ENCODE peak calls at places on chromosome X, in seven cellular contexts. One of them, this sample, is unnamed.

GRCh38 chrX:153689654-153690465 is 2.1 kb downstream of the SLC6A8 start:
- DNase-seq in spleen: no peak
- DNase-seq in transverse colon: no peak
- DNase-seq in upper lobe of left lung: peak
- DNase-seq in breast epithelium: no peak
- DNase-seq in SK-N-SH: peak
- DNase-seq in K562: peak
- DNase-seq in this sample: peak

GRCh38 chrX:135477576-135477975 is 42.9 kb upstream of the INTS6L start:
- DNase-seq in SK-N-SH: peak
- DNase-seq in spleen: no peak
- DNase-seq in breast epithelium: peak
- DNase-seq in K562: peak
- DNase-seq in upper lobe of left lung: no peak
- DNase-seq in transverse colon: peak
- DNase-seq in this sample: peak

GRCh38 chrX:112818114-112819012 is 22.3 kb downstream of the AMOT start:
- DNase-seq in K562: no peak
- DNase-seq in transverse colon: no peak
- DNase-seq in SK-N-SH: no peak
- DNase-seq in spleen: no peak
- DNase-seq in upper lobe of left lung: no peak
- DNase-seq in breast epithelium: peak
- DNase-seq in this sample: no peak

GRCh38 chrX:106014119-106014775 is 24.3 kb downstream of the SERPINA7 start:
- DNase-seq in K562: no peak
- DNase-seq in breast epithelium: no peak
- DNase-seq in spleen: peak
- DNase-seq in transverse colon: no peak
- DNase-seq in SK-N-SH: no peak
- DNase-seq in upper lobe of left lung: peak
- DNase-seq in this sample: no peak

GRCh38 chrX:95764972-95765451 is 919.6 kb upstream of the DIAPH2 start:
- DNase-seq in K562: no peak
- DNase-seq in transverse colon: no peak
- DNase-seq in spleen: no peak
- DNase-seq in upper lobe of left lung: no peak
- DNase-seq in SK-N-SH: peak
- DNase-seq in breast epithelium: no peak
- DNase-seq in this sample: no peak

GRCh38 chrX:68995780-68996551 is 167.1 kb downstream of the EFNB1 start:
- DNase-seq in K562: no peak
- DNase-seq in breast epithelium: no peak
- DNase-seq in SK-N-SH: no peak
- DNase-seq in transverse colon: peak
- DNase-seq in upper lobe of left lung: peak
- DNase-seq in spleen: no peak
- DNase-seq in this sample: no peak

GRCh38 chrX:118520206-118520857 is 24.7 kb downstream of the DOCK11 start:
- DNase-seq in breast epithelium: no peak
- DNase-seq in transverse colon: no peak
- DNase-seq in SK-N-SH: no peak
- DNase-seq in K562: no peak
- DNase-seq in spleen: no peak
- DNase-seq in upper lobe of left lung: no peak
- DNase-seq in this sample: no peak

GRCh38 chrX:136525738-136526606 is 6.0 kb upstream of the VGLL1 start:
- DNase-seq in K562: no peak
- DNase-seq in upper lobe of left lung: no peak
- DNase-seq in breast epithelium: peak
- DNase-seq in SK-N-SH: no peak
- DNase-seq in transverse colon: peak
- DNase-seq in spleen: no peak
- DNase-seq in this sample: peak

GRCh38 chrX:43333543-43333942 is 322.6 kb upstream of the MAOA start:
- DNase-seq in spleen: no peak
- DNase-seq in K562: no peak
- DNase-seq in upper lobe of left lung: no peak
- DNase-seq in SK-N-SH: no peak
- DNase-seq in breast epithelium: no peak
- DNase-seq in transverse colon: no peak
- DNase-seq in this sample: no peak

GRCh38 chrX:118566359-118566758 is 70.7 kb downstream of the DOCK11 start:
- DNase-seq in breast epithelium: no peak
- DNase-seq in transverse colon: no peak
- DNase-seq in upper lobe of left lung: no peak
- DNase-seq in K562: no peak
- DNase-seq in SK-N-SH: no peak
- DNase-seq in spleen: no peak
- DNase-seq in this sample: no peak

GRCh38 chrX:129496625-129497024 is 26.7 kb downstream of the SMARCA1 start:
- DNase-seq in breast epithelium: no peak
- DNase-seq in upper lobe of left lung: no peak
- DNase-seq in K562: no peak
- DNase-seq in SK-N-SH: no peak
- DNase-seq in transverse colon: no peak
- DNase-seq in spleen: no peak
- DNase-seq in this sample: no peak

GRCh38 chrX:31251336-31251735 is 179.5 kb upstream of the FTHL17 start:
- DNase-seq in K562: no peak
- DNase-seq in breast epithelium: no peak
- DNase-seq in transverse colon: no peak
- DNase-seq in spleen: no peak
- DNase-seq in upper lobe of left lung: no peak
- DNase-seq in SK-N-SH: no peak
- DNase-seq in this sample: no peak

GRCh38 chrX:146055733-146056132 is 238.1 kb downstream of the SLITRK2 start:
- DNase-seq in breast epithelium: no peak
- DNase-seq in SK-N-SH: no peak
- DNase-seq in K562: no peak
- DNase-seq in transverse colon: no peak
- DNase-seq in upper lobe of left lung: no peak
- DNase-seq in spleen: no peak
- DNase-seq in this sample: no peak

GRCh38 chrX:22399793-22400192 is 127.1 kb downstream of the CBLL2 start:
- DNase-seq in upper lobe of left lung: no peak
- DNase-seq in SK-N-SH: no peak
- DNase-seq in K562: no peak
- DNase-seq in transverse colon: no peak
- DNase-seq in breast epithelium: no peak
- DNase-seq in spleen: no peak
- DNase-seq in this sample: no peak

GRCh38 chrX:48802089-48802812 is 384 bp downstream of the HDAC6 start:
- DNase-seq in breast epithelium: peak
- DNase-seq in SK-N-SH: peak
- DNase-seq in upper lobe of left lung: peak
- DNase-seq in transverse colon: peak
- DNase-seq in K562: peak
- DNase-seq in spleen: peak
- DNase-seq in this sample: peak
- TF ChIP-seq POLR2AphosphoS5 in breast epithelium: peak
- TF ChIP-seq POLR2AphosphoS5 in SK-N-SH: peak
- TF ChIP-seq POLR2AphosphoS5 in upper lobe of left lung: peak
- TF ChIP-seq POLR2AphosphoS5 in transverse colon: no peak
- TF ChIP-seq POLR2AphosphoS5 in K562: peak
- TF ChIP-seq POLR2AphosphoS5 in spleen: peak
- TF ChIP-seq POLR2AphosphoS5 in this sample: peak

DNA sequence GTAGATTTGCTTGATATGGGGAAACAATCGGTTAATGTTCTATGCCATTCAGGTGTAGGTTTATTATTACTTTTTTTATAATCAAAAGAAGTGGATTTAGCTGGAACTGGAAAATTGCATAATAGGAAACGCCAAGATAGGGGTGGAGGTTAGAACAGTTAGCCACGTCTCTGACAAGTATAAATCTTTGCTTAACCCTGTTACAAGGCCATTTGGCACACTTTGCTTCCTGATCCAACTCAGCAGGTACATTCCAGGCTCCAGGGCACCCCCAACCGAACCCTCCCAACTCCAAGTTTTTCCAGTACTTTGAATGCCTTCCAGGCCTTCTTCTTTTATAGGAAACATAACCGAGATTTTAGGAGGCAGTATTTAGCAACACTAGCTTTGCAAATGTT is 50.7 kb upstream of the ACSL4 start:
- DNase-seq in upper lobe of left lung: no peak
- DNase-seq in spleen: no peak
- DNase-seq in SK-N-SH: no peak
- DNase-seq in transverse colon: no peak
- DNase-seq in K562: no peak
- DNase-seq in breast epithelium: peak
- DNase-seq in this sample: no peak
- TF ChIP-seq POLR2AphosphoS5 in upper lobe of left lung: no peak
- TF ChIP-seq POLR2AphosphoS5 in spleen: no peak
- TF ChIP-seq POLR2AphosphoS5 in SK-N-SH: no peak
- TF ChIP-seq POLR2AphosphoS5 in transverse colon: no peak
- TF ChIP-seq POLR2AphosphoS5 in K562: no peak
- TF ChIP-seq POLR2AphosphoS5 in breast epithelium: no peak
- TF ChIP-seq POLR2AphosphoS5 in this sample: no peak

GRCh38 chrX:54921427-54922021 is 900 bp downstream of the TRO start:
- DNase-seq in spleen: no peak
- DNase-seq in breast epithelium: no peak
- DNase-seq in K562: no peak
- DNase-seq in upper lobe of left lung: peak
- DNase-seq in SK-N-SH: peak
- DNase-seq in transverse colon: peak
- DNase-seq in this sample: peak
- TF ChIP-seq POLR2AphosphoS5 in spleen: no peak
- TF ChIP-seq POLR2AphosphoS5 in breast epithelium: no peak
- TF ChIP-seq POLR2AphosphoS5 in K562: no peak
- TF ChIP-seq POLR2AphosphoS5 in upper lobe of left lung: no peak
- TF ChIP-seq POLR2AphosphoS5 in SK-N-SH: no peak
- TF ChIP-seq POLR2AphosphoS5 in transverse colon: no peak
- TF ChIP-seq POLR2AphosphoS5 in this sample: no peak

DNA sequence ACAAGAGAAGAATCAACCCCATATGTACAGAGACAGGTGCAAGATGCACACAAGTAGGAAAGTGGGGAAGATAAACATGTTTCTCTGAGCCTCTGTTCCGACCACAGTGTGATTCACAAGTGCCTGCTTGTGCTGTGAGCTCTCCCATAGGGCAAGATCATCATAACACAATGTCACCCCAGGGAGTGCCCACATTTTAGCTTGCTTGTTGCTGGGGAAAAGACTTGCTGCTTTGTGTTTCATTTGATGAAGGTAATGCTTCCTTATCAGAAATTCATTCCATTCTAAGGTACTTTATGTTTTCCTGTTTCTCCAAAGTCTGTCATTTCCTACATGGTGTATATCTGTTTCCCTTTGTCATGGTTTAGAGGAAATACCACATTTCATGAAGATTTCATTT is 304.5 kb upstream of the DIPK2B start:
- DNase-seq in upper lobe of left lung: no peak
- DNase-seq in SK-N-SH: no peak
- DNase-seq in K562: no peak
- DNase-seq in transverse colon: no peak
- DNase-seq in breast epithelium: no peak
- DNase-seq in spleen: no peak
- DNase-seq in this sample: no peak
- TF ChIP-seq POLR2AphosphoS5 in upper lobe of left lung: no peak
- TF ChIP-seq POLR2AphosphoS5 in SK-N-SH: peak
- TF ChIP-seq POLR2AphosphoS5 in K562: no peak
- TF ChIP-seq POLR2AphosphoS5 in transverse colon: no peak
- TF ChIP-seq POLR2AphosphoS5 in breast epithelium: no peak
- TF ChIP-seq POLR2AphosphoS5 in spleen: no peak
- TF ChIP-seq POLR2AphosphoS5 in this sample: no peak

DNA sequence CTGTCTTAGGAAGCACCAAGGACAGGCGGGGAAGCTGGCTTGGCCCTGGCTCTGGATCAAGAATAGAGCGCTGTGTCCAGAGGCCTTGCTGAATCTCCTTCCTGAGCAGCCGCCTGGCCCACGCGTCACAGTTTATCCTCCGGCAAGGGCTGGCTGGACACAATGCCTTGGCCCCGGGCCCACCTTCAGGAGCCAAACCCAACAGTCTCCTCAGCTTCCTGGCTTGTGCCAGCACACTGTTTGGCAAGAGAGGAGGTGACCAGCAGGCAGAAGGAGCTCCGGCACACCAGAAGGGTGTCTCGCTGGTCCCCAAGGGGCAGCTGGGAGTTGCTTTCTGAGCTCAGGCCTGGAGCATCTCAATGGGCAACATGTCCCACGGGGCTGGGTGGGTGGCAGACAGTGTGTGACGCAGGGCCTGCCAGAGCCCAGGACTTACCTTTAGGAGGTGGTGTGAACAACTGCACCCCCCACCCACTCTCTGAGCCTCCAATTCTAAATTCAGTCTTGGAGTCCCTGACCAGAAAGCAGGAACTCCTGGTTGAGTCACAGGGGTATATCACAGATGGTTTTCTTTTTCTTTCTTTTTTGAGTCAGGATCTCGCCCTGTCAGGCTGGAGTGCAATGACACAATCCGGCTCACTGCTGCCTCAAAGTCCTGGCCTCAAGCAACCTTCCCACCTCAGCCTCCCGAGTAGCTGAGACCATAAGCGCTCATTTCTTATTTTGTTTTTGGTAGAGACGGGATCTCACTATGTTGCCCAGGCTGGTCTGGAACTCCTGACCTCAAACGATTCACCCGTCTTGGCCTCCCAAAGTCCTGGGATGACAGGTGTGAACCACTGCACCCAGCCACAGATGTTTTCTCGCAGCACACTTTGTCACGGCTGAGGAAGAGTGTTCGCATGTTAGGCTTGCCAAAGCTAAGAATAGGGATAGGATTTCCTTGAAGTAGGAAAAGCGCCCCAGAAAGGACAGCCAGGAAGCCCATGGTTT is 361.2 kb downstream of the BCOR start:
- DNase-seq in K562: no peak
- DNase-seq in spleen: peak
- DNase-seq in upper lobe of left lung: peak
- DNase-seq in breast epithelium: peak
- DNase-seq in transverse colon: peak
- DNase-seq in SK-N-SH: peak
- DNase-seq in this sample: peak
- TF ChIP-seq POLR2AphosphoS5 in K562: no peak
- TF ChIP-seq POLR2AphosphoS5 in spleen: peak
- TF ChIP-seq POLR2AphosphoS5 in upper lobe of left lung: peak
- TF ChIP-seq POLR2AphosphoS5 in breast epithelium: no peak
- TF ChIP-seq POLR2AphosphoS5 in transverse colon: no peak
- TF ChIP-seq POLR2AphosphoS5 in SK-N-SH: no peak
- TF ChIP-seq POLR2AphosphoS5 in this sample: peak

DNA sequence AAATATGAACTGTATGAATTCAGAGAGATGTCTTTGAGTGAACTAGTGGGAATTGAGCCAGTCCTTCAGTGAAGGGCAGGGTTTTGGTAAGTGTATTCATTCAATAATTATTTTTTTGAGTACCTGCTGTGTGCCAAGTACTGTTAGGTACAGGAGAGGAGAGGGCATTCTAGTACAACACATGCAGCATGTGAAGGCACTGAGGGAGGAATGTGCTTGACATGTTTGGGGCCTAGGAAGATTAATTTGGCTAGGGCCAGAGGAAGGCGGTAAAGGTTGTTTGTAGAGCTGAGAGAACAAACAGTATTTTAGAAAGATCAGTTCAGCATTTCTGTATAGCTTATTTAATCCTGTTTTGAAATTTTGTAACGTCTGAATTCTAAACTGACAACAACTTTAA is 27.8 kb downstream of the APOOL start:
- DNase-seq in upper lobe of left lung: no peak
- DNase-seq in breast epithelium: no peak
- DNase-seq in SK-N-SH: no peak
- DNase-seq in spleen: no peak
- DNase-seq in transverse colon: no peak
- DNase-seq in K562: no peak
- DNase-seq in this sample: no peak
- TF ChIP-seq POLR2AphosphoS5 in upper lobe of left lung: no peak
- TF ChIP-seq POLR2AphosphoS5 in breast epithelium: no peak
- TF ChIP-seq POLR2AphosphoS5 in SK-N-SH: no peak
- TF ChIP-seq POLR2AphosphoS5 in spleen: no peak
- TF ChIP-seq POLR2AphosphoS5 in transverse colon: no peak
- TF ChIP-seq POLR2AphosphoS5 in K562: no peak
- TF ChIP-seq POLR2AphosphoS5 in this sample: no peak